ENCODE peak calls at places on chromosomes 4 and X, in four cellular contexts. One of them, this sample, is unnamed. For H3K4me1, the result is how much of the 10 kb centered on the place peaks cover.

GRCh38 chr4:172308078-172308477 is 494.9 kb downstream of the GALNTL6 start:
- DNase-seq in pancreas: no peak
- DNase-seq in lung: no peak
- DNase-seq in cardiac muscle cell: no peak
- DNase-seq in this sample: no peak

GRCh38 chrX:139823806-139824205 is 109.0 kb downstream of the ATP11C start:
- DNase-seq in pancreas: no peak
- DNase-seq in lung: no peak
- DNase-seq in cardiac muscle cell: peak
- DNase-seq in this sample: no peak

GRCh38 chr4:617644-618330 is 7.6 kb upstream of the PDE6B start:
- DNase-seq in pancreas: no peak
- DNase-seq in lung: peak
- DNase-seq in cardiac muscle cell: no peak
- DNase-seq in this sample: no peak

GRCh38 chr4:99811850-99812249 is 4.8 kb upstream of the DAPP1 start:
- DNase-seq in pancreas: no peak
- DNase-seq in lung: peak
- DNase-seq in cardiac muscle cell: peak
- DNase-seq in this sample: no peak

GRCh38 chr4:80201326-80202151 is 4.2 kb downstream of the PRDM8 start:
- DNase-seq in pancreas: no peak
- DNase-seq in lung: no peak
- DNase-seq in cardiac muscle cell: peak
- DNase-seq in this sample: peak

GRCh38 chr4:6408263-6408662 is 64.2 kb downstream of the PPP2R2C start:
- DNase-seq in pancreas: no peak
- DNase-seq in lung: no peak
- DNase-seq in cardiac muscle cell: no peak
- DNase-seq in this sample: no peak

GRCh38 chrX:4710618-4711433 is 997.4 kb upstream of the PRKX start:
- DNase-seq in pancreas: peak
- DNase-seq in lung: no peak
- DNase-seq in cardiac muscle cell: no peak
- DNase-seq in this sample: no peak

GRCh38 chr4:6017030-6017429 is 1.2 kb downstream of the C4orf50 start:
- DNase-seq in pancreas: no peak
- DNase-seq in lung: no peak
- DNase-seq in cardiac muscle cell: no peak
- DNase-seq in this sample: no peak

GRCh38 chr4:48694824-48695223 is 85.3 kb downstream of the FRYL start:
- DNase-seq in pancreas: no peak
- DNase-seq in lung: no peak
- DNase-seq in cardiac muscle cell: no peak
- DNase-seq in this sample: no peak

GRCh38 chr4:124414641-124415040 is 297.9 kb downstream of the ANKRD50 start:
- DNase-seq in pancreas: no peak
- DNase-seq in lung: no peak
- DNase-seq in cardiac muscle cell: peak
- DNase-seq in this sample: no peak

GRCh38 chrX:133511041-133511440 is 95.8 kb upstream of the GPC4 start:
- DNase-seq in pancreas: no peak
- DNase-seq in lung: no peak
- DNase-seq in cardiac muscle cell: no peak
- DNase-seq in this sample: no peak

GRCh38 chr4:26490111-26490979 is at the start of gene CCKAR:
- DNase-seq in pancreas: no peak
- DNase-seq in lung: no peak
- DNase-seq in cardiac muscle cell: no peak
- DNase-seq in this sample: no peak

GRCh38 chr4:99838927-99839326 is 22.3 kb downstream of the DAPP1 start:
- DNase-seq in pancreas: no peak
- DNase-seq in lung: no peak
- DNase-seq in cardiac muscle cell: no peak
- DNase-seq in this sample: no peak

GRCh38 chr4:137956256-137956655 is 285.9 kb downstream of the SLC7A11 start:
- DNase-seq in pancreas: no peak
- DNase-seq in lung: no peak
- DNase-seq in cardiac muscle cell: peak
- DNase-seq in this sample: no peak

GRCh38 chr4:93835929-93836328 is 7.4 kb downstream of the ATOH1 start:
- DNase-seq in pancreas: no peak
- DNase-seq in lung: no peak
- DNase-seq in cardiac muscle cell: no peak
- DNase-seq in this sample: no peak

GRCh38 chr4:40621592-40622512 is 7.8 kb downstream of the RBM47 start:
- DNase-seq in pancreas: peak
- DNase-seq in lung: peak
- DNase-seq in cardiac muscle cell: peak
- DNase-seq in this sample: peak

GRCh38 chr4:68748181-68748981 is 67.4 kb upstream of the UGT2B10 start:
- DNase-seq in pancreas: no peak
- DNase-seq in lung: no peak
- DNase-seq in cardiac muscle cell: no peak
- DNase-seq in this sample: no peak

GRCh38 chrX:150334998-150335397 is 28.1 kb upstream of the MAMLD1 start:
- DNase-seq in pancreas: no peak
- DNase-seq in lung: no peak
- DNase-seq in cardiac muscle cell: no peak
- DNase-seq in this sample: no peak

GRCh38 chr4:147779449-147779848 is 47.6 kb downstream of the ARHGAP10 start:
- DNase-seq in pancreas: no peak
- DNase-seq in lung: no peak
- DNase-seq in cardiac muscle cell: no peak
- DNase-seq in this sample: no peak

GRCh38 chrX:138287200-138287865 is 424.2 kb downstream of the FGF13 start:
- DNase-seq in pancreas: no peak
- DNase-seq in lung: no peak
- DNase-seq in cardiac muscle cell: no peak
- DNase-seq in this sample: no peak

GRCh38 chr4:15809058-15809457 is 30.9 kb downstream of the CD38 start:
- DNase-seq in pancreas: no peak
- DNase-seq in lung: no peak
- DNase-seq in cardiac muscle cell: no peak
- DNase-seq in this sample: no peak
- H3K4me1 ChIP-seq in pancreas: under half
- H3K4me1 ChIP-seq in lung: under half
- H3K4me1 ChIP-seq in cardiac muscle cell: under half
- H3K4me1 ChIP-seq in this sample: under half

DNA sequence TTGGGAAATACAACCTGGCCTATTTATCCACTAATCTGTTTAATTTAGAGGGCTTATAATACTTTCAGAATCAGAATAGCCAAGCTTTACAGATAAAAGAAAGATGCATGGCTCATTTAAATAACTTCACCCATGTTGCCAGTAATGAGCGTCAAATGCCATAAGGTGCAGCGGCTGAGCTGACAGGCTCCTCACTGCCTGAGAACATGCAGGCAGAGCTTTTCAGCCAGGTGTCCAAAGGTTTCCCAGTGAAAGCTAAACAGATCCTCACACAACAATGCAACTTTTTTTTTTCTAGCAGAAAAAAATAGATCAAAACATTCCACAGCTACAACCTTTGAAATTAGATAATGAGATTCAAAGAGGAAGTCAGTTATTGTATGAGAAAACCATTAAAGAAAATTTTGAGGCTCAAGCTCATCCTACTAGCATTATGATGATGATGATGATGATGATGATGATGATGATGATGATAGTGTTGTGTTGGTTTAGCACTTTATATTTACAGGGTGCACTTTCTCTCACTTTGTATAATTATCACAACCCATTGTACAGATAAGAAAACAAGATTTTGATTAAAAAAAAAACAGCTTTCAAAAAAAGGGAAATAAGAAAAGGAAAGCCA is 12.1 kb upstream of the TNIP3 start:
- DNase-seq in pancreas: no peak
- DNase-seq in lung: no peak
- DNase-seq in cardiac muscle cell: no peak
- DNase-seq in this sample: no peak
- H3K4me1 ChIP-seq in pancreas: under half
- H3K4me1 ChIP-seq in lung: under half
- H3K4me1 ChIP-seq in cardiac muscle cell: under half
- H3K4me1 ChIP-seq in this sample: under half

DNA sequence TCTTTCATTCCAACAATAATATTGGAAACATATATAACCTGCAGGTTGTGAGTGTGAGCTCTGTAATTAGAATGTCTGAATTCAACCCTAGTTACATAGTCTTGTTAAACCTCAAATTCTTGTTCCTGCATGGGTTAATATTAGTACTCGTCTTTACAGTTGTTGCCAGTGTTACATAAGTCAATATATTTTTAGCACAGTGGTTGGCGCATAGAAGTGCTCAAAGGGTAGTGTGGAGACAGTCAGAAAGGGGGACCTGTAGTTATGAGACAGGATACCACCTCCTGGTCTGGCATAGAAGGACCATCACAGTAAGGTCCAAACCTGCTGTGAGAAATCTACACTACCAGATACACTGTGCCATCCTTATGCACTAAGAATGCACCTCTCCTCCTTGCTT is 1045.9 kb upstream of the SLIT2 start:
- DNase-seq in pancreas: no peak
- DNase-seq in lung: no peak
- DNase-seq in cardiac muscle cell: no peak
- DNase-seq in this sample: no peak
- H3K4me1 ChIP-seq in pancreas: under half
- H3K4me1 ChIP-seq in lung: under half
- H3K4me1 ChIP-seq in cardiac muscle cell: under half
- H3K4me1 ChIP-seq in this sample: under half

DNA sequence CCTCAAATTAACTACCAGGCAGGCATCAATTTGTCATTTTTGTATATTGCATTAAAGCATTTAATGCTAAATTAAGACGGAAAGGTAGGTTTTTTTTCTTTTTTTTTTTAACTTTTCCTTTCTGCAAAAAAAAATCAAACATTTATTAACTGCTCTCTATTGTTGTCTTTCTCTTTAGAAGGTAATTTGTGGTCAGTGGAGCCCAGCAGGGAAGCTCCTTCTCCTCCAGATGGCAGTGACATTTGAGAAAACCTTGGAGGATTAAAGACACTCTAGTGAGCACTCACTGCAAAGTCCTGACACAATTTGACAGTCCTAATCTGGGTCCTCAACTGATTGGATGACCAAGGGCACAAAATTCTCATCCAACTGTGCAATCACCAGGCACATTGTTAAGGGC is 102.4 kb downstream of the SLIT2 start:
- DNase-seq in pancreas: no peak
- DNase-seq in lung: no peak
- DNase-seq in cardiac muscle cell: no peak
- DNase-seq in this sample: no peak
- H3K4me1 ChIP-seq in pancreas: under half
- H3K4me1 ChIP-seq in lung: under half
- H3K4me1 ChIP-seq in cardiac muscle cell: under half
- H3K4me1 ChIP-seq in this sample: under half